ENCODE peak calls at places on chromosomes 4 and X, in eight cellular contexts. H, G, O, T, M, D, A and X are unnamed samples.

GRCh38 chrX:119028733-119029110 is 44.1 kb upstream of the CT47C1 start:
- DNase-seq in H (no peak), G (no peak), O (no peak), T (no peak), M (no peak), D (no peak), A (no peak), X (no peak)

GRCh38 chr4:4333265-4333706 is 43.2 kb downstream of the ZBTB49 start:
- DNase-seq in H (no peak), G (no peak), O (no peak), T (peak; percentile 55), M (no peak), D (no peak), A (no peak), X (peak; percentile 18)

GRCh38 chr4:47598320-47598719 is 113.2 kb downstream of the ATP10D start:
- DNase-seq in H (no peak), G (no peak), O (no peak), T (no peak), M (no peak), D (no peak), A (peak; percentile 20), X (no peak)

GRCh38 chr4:186839122-186840037 is 115.7 kb upstream of the FAT1 start:
- DNase-seq in H (peak; percentile 23), G (no peak), O (no peak), T (no peak), M (no peak), D (peak; percentile 70), A (no peak), X (no peak)

GRCh38 chr4:1245481-1246051 is 3.4 kb downstream of the CTBP1 start:
- DNase-seq in H (no peak), G (no peak), O (peak; percentile 71), T (peak; percentile 14), M (no peak), D (peak; percentile 57), A (peak; percentile 5), X (peak; percentile 89)

GRCh38 chrX:149365552-149365951 is 139.6 kb downstream of the IDS start:
- DNase-seq in H (no peak), G (no peak), O (no peak), T (no peak), M (no peak), D (no peak), A (no peak), X (no peak)

GRCh38 chr4:159766241-159766640 is 663.4 kb downstream of the RAPGEF2 start:
- DNase-seq in H (no peak), G (no peak), O (no peak), T (no peak), M (no peak), D (no peak), A (no peak), X (no peak)

GRCh38 chr4:89254847-89255246 is 52.8 kb downstream of the GPRIN3 start:
- DNase-seq in H (no peak), G (no peak), O (no peak), T (no peak), M (no peak), D (no peak), A (peak; percentile 12), X (peak; percentile 35)

GRCh38 chr4:140600408-140600807 is 31.6 kb upstream of the UCP1 start:
- DNase-seq in H (no peak), G (no peak), O (no peak), T (no peak), M (no peak), D (no peak), A (no peak), X (no peak)

GRCh38 chrX:70422886-70423336 is at the start of gene GDPD2:
- DNase-seq in H (no peak), G (no peak), O (no peak), T (no peak), M (no peak), D (no peak), A (no peak), X (peak; percentile 52)

GRCh38 chr4:82705881-82706280 is 92.7 kb downstream of the SCD5 start:
- DNase-seq in H (no peak), G (no peak), O (no peak), T (no peak), M (no peak), D (no peak), A (no peak), X (no peak)

GRCh38 chr4:80846210-80846609 is 184.3 kb upstream of the BMP3 start:
- DNase-seq in H (no peak), G (no peak), O (no peak), T (no peak), M (no peak), D (no peak), A (no peak), X (no peak)

GRCh38 chrX:39518451-39519212 is 579.1 kb downstream of the BCOR start:
- DNase-seq in H (no peak), G (no peak), O (no peak), T (peak; percentile 57), M (no peak), D (peak; percentile 72), A (peak; percentile 36), X (peak; percentile 71)

GRCh38 chrX:111395132-111395531 is 16.9 kb downstream of the DCX start:
- DNase-seq in H (no peak), G (no peak), O (no peak), T (no peak), M (no peak), D (no peak), A (no peak), X (no peak)

GRCh38 chr4:38856524-38857337 is at the start of gene TLR6:
- DNase-seq in H (peak; percentile 59), G (no peak), O (no peak), T (no peak), M (no peak), D (no peak), A (peak; percentile 46), X (peak; percentile 57)

GRCh38 chrX:102684772-102685520 is 27.3 kb upstream of the GPRASP2 start:
- DNase-seq in H (no peak), G (no peak), O (no peak), T (no peak), M (no peak), D (no peak), A (no peak), X (no peak)

GRCh38 chr4:176443646-176444409 is 124.1 kb downstream of the SPCS3 start:
- DNase-seq in H (no peak), G (no peak), O (no peak), T (no peak), M (no peak), D (no peak), A (no peak), X (no peak)

GRCh38 chr4:3613980-3614730 is 81.9 kb upstream of the LRPAP1 start:
- DNase-seq in H (no peak), G (no peak), O (no peak), T (peak; percentile 33), M (no peak), D (peak; percentile 66), A (peak; percentile 60), X (peak; percentile 61)

GRCh38 chr4:47490550-47490949 is 5.5 kb downstream of the ATP10D start:
- DNase-seq in H (no peak), G (no peak), O (no peak), T (no peak), M (no peak), D (no peak), A (peak; percentile 51), X (no peak)

DNA sequence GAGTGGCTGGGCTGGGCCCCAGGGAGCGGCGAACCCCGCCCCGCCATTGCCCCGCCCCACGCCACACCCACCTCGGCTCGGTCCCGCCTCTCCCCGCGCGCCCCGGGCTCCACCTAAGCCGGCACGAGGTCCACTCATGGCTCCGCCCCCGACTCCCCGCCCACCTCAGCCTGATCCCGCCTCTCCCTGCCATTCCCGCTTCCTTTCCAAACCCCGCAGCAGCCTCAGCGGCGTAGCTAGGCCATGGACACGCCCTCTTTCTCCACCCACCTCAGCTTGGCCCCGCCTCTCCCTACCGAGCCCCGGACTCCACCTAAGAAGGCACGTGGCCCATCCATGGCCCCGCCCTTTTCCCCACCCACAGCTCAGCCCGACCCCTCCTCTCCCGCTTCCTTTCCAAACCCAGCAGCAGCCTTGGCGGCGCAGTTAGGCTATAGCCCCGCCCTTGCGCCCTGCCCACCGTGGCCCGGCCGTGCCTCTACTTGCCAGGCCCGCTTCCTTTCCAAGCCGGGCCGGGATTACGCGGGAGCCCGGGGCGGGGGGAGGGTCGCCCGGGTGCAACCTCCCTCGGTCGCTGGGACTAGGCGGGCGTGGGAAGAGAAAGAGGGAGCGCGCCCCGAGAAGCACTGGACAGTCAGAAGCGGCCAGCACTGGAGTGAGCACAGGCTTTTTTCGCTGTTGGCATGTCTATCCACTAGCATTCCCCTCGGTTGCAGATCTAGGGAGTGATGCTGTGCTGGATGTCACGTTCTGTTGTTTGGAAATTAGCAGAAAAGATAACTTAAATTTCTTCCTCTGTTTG is at the start of gene RELL1:
- DNase-seq in H (peak; percentile 100), G (peak; percentile 100), O (peak; percentile 99), T (peak; percentile 100), M (peak; percentile 98), D (peak; percentile 100), A (peak; percentile 99), X (peak; percentile 100)
- TF ChIP-seq CTCF in H (no peak), G (no peak), O (no peak), T (no peak), M (no peak), D (no peak), A (no peak), X (no peak)

GRCh38 chr4:93480452-93480851 is 348.1 kb upstream of the ATOH1 start:
- DNase-seq in H (no peak), G (no peak), O (no peak), T (no peak), M (no peak), D (no peak), A (no peak), X (no peak)
- TF ChIP-seq CTCF in H (no peak), G (no peak), O (no peak), T (no peak), M (no peak), D (no peak), A (no peak), X (no peak)

DNA sequence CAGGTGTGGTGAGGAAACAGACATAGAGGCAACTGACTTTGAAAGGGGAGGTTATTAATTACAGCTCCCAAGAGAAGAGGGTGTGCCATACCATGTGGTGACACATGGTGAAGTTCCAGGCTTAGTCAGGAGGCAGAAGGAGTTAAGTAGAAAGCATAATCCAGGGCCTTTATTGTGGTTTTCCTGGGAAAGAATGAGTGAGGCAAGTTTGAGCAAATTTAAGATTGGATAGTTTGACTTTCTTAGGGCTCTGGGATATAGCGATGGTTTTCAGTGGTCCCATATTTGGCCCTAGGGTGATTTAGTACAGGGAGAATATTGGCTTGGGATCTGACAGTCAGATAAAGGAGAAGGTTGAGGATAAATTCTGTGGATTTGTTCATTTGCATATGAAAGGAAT is 495.9 kb upstream of the FSTL5 start:
- DNase-seq in H (no peak), G (no peak), O (no peak), T (no peak), M (no peak), D (no peak), A (no peak), X (no peak)
- TF ChIP-seq CTCF in H (no peak), G (no peak), O (no peak), T (no peak), M (no peak), D (no peak), A (no peak), X (no peak)

GRCh38 chr4:112766422-112766821 is 129.5 kb downstream of the LARP7 start:
- DNase-seq in H (no peak), G (no peak), O (no peak), T (no peak), M (no peak), D (no peak), A (peak; percentile 27), X (no peak)
- TF ChIP-seq CTCF in H (peak; percentile 26), G (peak; percentile 55), O (no peak), T (peak; percentile 28), M (no peak), D (no peak), A (peak; percentile 56), X (no peak)